ENCODE peak calls at places on chromosomes 2 and 18, in ten cellular contexts. Z, L, X, E, Y, K, U, B, P and W are unnamed samples.

GRCh38 chr18:30280861-30281470 is 761.6 kb downstream of the DSC3 start:
- DNase-seq in Z (peak), L (peak), X (peak), E (peak), Y (no peak), K (no peak), U (peak), B (peak), P (peak), W (peak)

GRCh38 chr2:102449370-102449974 is 23.6 kb upstream of the SLC9A4 start:
- DNase-seq in Z (peak), L (peak), X (no peak), E (peak), Y (peak), K (peak), U (no peak), B (peak), P (peak), W (peak)

GRCh38 chr2:54287532-54287931 is 31.5 kb upstream of the TSPYL6 start:
- DNase-seq in Z (no peak), L (no peak), X (no peak), E (no peak), Y (no peak), K (no peak), U (no peak), B (no peak), P (no peak), W (no peak)

GRCh38 chr2:85792783-85793441 is 39.1 kb downstream of the ATOH8 start:
- DNase-seq in Z (peak), L (peak), X (no peak), E (peak), Y (no peak), K (no peak), U (peak), B (no peak), P (no peak), W (no peak)

GRCh38 chr2:231707625-231708049 is 688 bp upstream of the PTMA start:
- DNase-seq in Z (no peak), L (no peak), X (no peak), E (peak), Y (no peak), K (no peak), U (no peak), B (peak), P (no peak), W (peak)

GRCh38 chr2:128172191-128172590 is 81.2 kb downstream of the UGGT1 start:
- DNase-seq in Z (no peak), L (no peak), X (no peak), E (peak), Y (no peak), K (no peak), U (no peak), B (peak), P (no peak), W (no peak)

GRCh38 chr2:176187306-176188217 is 906 bp upstream of the HOXD1 start:
- DNase-seq in Z (no peak), L (no peak), X (no peak), E (no peak), Y (no peak), K (no peak), U (peak), B (no peak), P (no peak), W (no peak)

GRCh38 chr2:74383254-74383653 is 3.1 kb upstream of the DCTN1 start:
- DNase-seq in Z (peak), L (no peak), X (no peak), E (peak), Y (no peak), K (no peak), U (no peak), B (no peak), P (no peak), W (no peak)

GRCh38 chr2:166242309-166242708 is 114.5 kb upstream of the SCN1A start:
- DNase-seq in Z (no peak), L (no peak), X (no peak), E (no peak), Y (no peak), K (no peak), U (no peak), B (no peak), P (no peak), W (no peak)

GRCh38 chr18:11500153-11501122 is 109.0 kb upstream of the SLC35G4 start:
- DNase-seq in Z (peak), L (peak), X (no peak), E (peak), Y (no peak), K (no peak), U (peak), B (peak), P (peak), W (no peak)